ENCODE peak calls at places on chromosome 4, in four cellular contexts. O is K562, Z is HepG2, A is SK-N-SH. T is an unnamed sample.
A peak's percentile ranks its signal among the peaks of the same experiment; 100 is the strongest.

GRCh38 chr4:8192748-8193738 is 6.0 kb upstream of the SH3TC1 start:
- DNase-seq in O (no peak), Z (peak; percentile 73), A (peak; percentile 78), T (no peak)

GRCh38 chr4:128353791-128354190 is 66.2 kb upstream of the PGRMC2 start:
- DNase-seq in O (no peak), Z (no peak), A (no peak), T (no peak)

GRCh38 chr4:90769251-90769650 is 642.1 kb downstream of the CCSER1 start:
- DNase-seq in O (no peak), Z (no peak), A (no peak), T (no peak)

GRCh38 chr4:28469387-28469786 is 1608.7 kb downstream of the STIM2 start:
- DNase-seq in O (no peak), Z (no peak), A (no peak), T (no peak)

GRCh38 chr4:110163327-110164070 is 34.9 kb downstream of the ELOVL6 start:
- DNase-seq in O (no peak), Z (no peak), A (no peak), T (no peak)

GRCh38 chr4:6331018-6331417 is 61.4 kb downstream of the WFS1 start:
- DNase-seq in O (peak; percentile 59), Z (peak; percentile 66), A (no peak), T (peak; percentile 65)

GRCh38 chr4:20773144-20773997 is 73.1 kb downstream of the PACRGL start:
- DNase-seq in O (peak; percentile 52), Z (peak; percentile 40), A (peak; percentile 52), T (peak; percentile 72)

GRCh38 chr4:71602271-71602890 is 181.5 kb downstream of the GC start:
- DNase-seq in O (no peak), Z (no peak), A (no peak), T (no peak)

GRCh38 chr4:78369691-78370090 is 181.9 kb upstream of the ANXA3 start:
- DNase-seq in O (no peak), Z (no peak), A (no peak), T (no peak)

GRCh38 chr4:1072830-1073446 is 40.4 kb downstream of the RNF212 start:
- DNase-seq in O (peak; percentile 51), Z (peak; percentile 72), A (peak; percentile 61), T (no peak)

GRCh38 chr4:156193116-156193515 is 239.4 kb upstream of the CTSO start:
- DNase-seq in O (no peak), Z (no peak), A (no peak), T (no peak)

GRCh38 chr4:102143433-102143832 is 201.8 kb downstream of the SLC39A8 start:
- DNase-seq in O (no peak), Z (no peak), A (no peak), T (no peak)

GRCh38 chr4:18859468-18859867 is 837.9 kb upstream of the LCORL start:
- DNase-seq in O (no peak), Z (no peak), A (no peak), T (no peak)

GRCh38 chr4:56656346-56656643 is 24.8 kb downstream of the HOPX start:
- DNase-seq in O (no peak), Z (no peak), A (peak; percentile 63), T (no peak)

GRCh38 chr4:5893013-5893580 is at the start of gene CRMP1:
- DNase-seq in O (no peak), Z (no peak), A (peak; percentile 97), T (peak; percentile 80)

GRCh38 chr4:72302981-72303704 is 265.9 kb downstream of the ADAMTS3 start:
- DNase-seq in O (peak; percentile 59), Z (peak; percentile 34), A (peak; percentile 16), T (no peak)

GRCh38 chr4:21474195-21474594 is 474.4 kb downstream of the KCNIP4 start:
- DNase-seq in O (no peak), Z (no peak), A (no peak), T (no peak)

GRCh38 chr4:38872620-38873019 is 5.0 kb downstream of the FAM114A1 start:
- DNase-seq in O (no peak), Z (peak; percentile 88), A (no peak), T (no peak)
- TF ChIP-seq RFX5 in O (no peak), Z (no peak), A (no peak), T (no peak)

DNA sequence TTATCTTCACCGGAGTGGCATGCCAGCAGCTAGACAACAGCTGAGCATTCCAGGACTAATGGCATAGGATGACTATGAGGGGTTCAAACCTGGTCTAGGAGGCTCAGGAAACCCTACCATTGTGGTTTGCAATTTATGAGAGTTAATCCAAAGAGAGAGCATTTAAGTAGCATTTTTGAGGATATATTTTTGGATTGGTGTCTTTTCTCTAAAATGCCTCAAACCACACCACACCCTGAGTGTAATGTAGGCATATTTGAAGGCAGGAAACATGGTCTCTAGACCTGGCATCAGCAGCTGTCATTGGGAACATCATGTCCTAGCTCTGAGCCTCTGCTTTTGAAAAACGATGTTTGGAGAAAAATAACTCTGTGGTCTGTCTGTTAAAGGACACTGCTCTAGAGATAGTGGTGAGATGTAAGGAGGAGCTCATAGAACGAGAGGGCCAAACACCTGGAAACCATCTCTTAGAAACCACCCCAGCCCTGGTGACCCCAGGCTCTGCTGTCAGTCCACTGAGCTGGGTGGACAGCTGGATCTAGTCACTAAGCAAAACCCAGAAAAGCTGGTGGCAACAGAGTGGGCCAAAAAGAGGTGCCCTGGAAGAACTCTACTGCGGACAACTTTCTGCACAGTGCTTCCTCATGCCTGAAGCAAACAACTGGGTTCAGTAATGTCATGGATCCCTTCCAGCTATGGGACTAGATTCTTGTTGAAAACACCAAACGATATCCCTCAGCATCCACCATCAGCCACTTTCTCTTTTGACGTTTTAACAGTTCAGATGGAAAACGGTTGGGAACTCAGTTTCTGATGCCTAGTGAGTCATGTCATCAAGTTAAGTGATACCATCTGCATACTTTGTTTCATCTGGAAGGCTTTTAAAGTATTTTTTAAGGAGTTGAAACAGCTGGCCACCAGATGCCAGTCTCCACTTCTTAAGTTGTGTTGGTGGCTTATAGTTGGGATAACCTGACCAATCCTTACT is 100.2 kb upstream of the C1QTNF7 start:
- DNase-seq in O (no peak), Z (no peak), A (no peak), T (no peak)
- TF ChIP-seq POLR2AphosphoS5 in O (no peak), Z (no peak), A (peak; percentile 83), T (no peak)

DNA sequence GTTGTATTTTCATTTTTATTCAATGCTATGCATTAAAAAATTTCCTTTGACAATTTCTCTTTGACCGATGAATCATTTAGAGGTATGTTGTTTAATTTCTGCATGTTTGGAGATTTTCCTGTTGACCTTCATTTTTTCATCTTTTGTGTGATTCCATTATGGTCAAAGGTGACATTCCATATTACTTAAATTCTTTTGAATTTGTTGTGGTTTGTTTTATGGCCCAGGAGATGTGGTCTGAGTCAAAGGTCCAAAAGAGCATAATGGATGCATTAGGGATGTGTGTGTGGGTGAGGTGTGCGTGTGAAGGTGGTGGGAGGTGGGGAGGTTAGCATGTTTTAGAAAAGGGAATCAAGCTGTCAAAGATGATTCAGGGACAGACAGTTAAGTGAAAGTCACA is 76.0 kb upstream of the GIMD1 start:
- DNase-seq in O (no peak), Z (peak; percentile 24), A (no peak), T (no peak)
- TF ChIP-seq MAX in O (no peak), Z (no peak), A (no peak), T (no peak)

GRCh38 chr4:172957216-172957615 is 211.4 kb upstream of the GALNT7 start:
- DNase-seq in O (no peak), Z (no peak), A (no peak), T (no peak)

GRCh38 chr4:172950990-172951389 is 217.6 kb upstream of the GALNT7 start:
- DNase-seq in O (no peak), Z (no peak), A (no peak), T (no peak)

GRCh38 chr4:172952052-172952451 is 216.6 kb upstream of the GALNT7 start:
- DNase-seq in O (no peak), Z (no peak), A (no peak), T (no peak)

DNA sequence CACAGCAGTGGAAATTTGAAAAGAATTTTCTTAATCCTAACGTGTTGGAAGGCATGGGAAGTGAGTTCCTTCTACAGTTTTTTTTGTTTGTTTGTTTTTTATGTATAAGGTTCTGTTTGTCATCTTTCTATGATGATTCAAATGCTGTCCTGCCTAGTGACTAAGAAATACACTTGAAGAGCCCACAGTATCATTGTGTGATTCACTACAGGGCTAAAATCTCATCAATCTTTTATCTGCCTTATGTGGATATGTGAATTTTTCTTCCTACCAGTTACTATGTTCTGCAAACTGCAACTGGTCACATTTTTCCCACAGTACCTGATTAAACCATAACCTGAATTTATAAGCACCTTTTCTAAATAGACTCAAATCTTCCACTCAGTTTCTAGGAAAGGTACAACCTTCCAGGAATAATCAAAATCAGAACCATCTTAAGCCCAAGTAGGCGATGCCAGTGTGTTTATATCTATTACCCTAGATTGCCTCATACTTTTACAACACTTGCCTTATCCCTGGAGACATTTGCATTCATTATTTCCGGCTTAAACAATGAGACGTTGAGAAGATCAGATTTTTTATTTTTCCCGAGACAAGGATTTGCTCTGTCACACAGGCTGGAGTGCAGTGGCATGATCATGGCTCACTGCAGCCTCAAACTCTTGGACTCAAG is 214.6 kb upstream of the GALNT7 start:
- DNase-seq in O (no peak), Z (no peak), A (no peak), T (no peak)
- TF ChIP-seq RFX5 in O (no peak), Z (no peak), A (no peak), T (no peak)

DNA sequence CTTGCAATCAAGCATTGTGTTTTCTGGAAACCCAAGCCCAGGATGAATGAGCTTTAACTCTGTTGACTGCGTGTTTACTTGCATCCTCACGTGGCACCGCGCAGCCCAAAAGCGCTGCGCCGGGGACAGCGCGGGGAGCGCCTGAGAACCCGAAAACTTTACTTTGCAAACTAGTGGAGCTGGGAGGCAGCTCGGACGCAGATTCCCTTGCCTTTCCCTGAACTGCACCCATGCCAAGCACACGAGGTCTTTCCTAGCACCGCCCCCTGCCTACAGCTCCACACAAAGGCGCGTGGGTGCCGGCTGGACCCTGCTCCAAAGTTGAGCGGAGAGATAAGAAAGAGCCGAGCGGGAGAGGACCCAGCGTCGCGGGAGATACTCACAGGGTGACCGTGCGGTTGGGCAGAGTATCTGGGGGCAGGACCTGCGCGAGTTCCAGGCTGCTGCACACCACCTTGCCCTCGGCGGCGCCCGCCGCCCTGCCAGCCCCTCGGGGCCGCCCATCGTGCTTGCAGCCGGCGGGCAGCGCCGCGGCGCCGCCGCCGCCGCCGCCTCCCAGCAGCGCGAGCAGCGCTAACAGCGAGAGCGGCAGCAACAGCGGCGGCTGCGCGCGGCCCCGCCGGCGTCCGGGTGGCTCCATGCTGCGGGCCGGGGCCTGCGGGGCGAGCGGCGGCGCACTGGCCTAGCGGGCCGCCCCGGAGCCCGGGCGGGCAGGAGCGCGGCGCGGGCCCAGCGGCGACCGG is 550 bp downstream of the ADGRA3 start:
- DNase-seq in O (peak; percentile 17), Z (peak; percentile 86), A (peak; percentile 86), T (peak; percentile 76)
- TF ChIP-seq POLR2AphosphoS5 in O (no peak), Z (peak; percentile 49), A (peak; percentile 12), T (peak; percentile 90)

T was measured in H1.